ENCODE peak calls at places on chromosomes 16 and 17, in four cellular contexts. H, Q, E and N are unnamed samples.

GRCh38 chr16:53991181-53992056 is 287.5 kb downstream of the FTO start:
- DNase-seq in Q (peak), E (no peak), H (no peak), N (no peak)

GRCh38 chr16:86052115-86052670 is 153.2 kb downstream of the IRF8 start:
- DNase-seq in H (no peak), Q (no peak), E (no peak), N (no peak)

GRCh38 chr17:80009391-80010282 is 26.0 kb downstream of the TBC1D16 start:
- DNase-seq in H (no peak), Q (no peak), E (no peak), N (no peak)

GRCh38 chr17:43713494-43714162 is 45.0 kb downstream of the SOST start:
- DNase-seq in E (peak), Q (no peak), H (peak), N (no peak)

GRCh38 chr17:60665602-60666001 is 12.0 kb upstream of the BCAS3 start:
- DNase-seq in E (no peak), H (no peak), Q (no peak), N (no peak)

GRCh38 chr16:83085660-83086059 is 458.9 kb downstream of the CDH13 start:
- DNase-seq in E (no peak), Q (no peak), H (no peak), N (no peak)

GRCh38 chr17:28916302-28916934 is 13.5 kb upstream of the DHRS13 start:
- DNase-seq in Q (peak), H (no peak), E (peak), N (no peak)

GRCh38 chr17:43431741-43432523 is 33.1 kb downstream of the ARL4D start:
- DNase-seq in H (no peak), Q (no peak), E (peak), N (no peak)

GRCh38 chr17:45935710-45936509 is 41.6 kb downstream of the MAPT start:
- DNase-seq in E (no peak), H (no peak), Q (no peak), N (no peak)

GRCh38 chr16:50459681-50460080 is 88.5 kb upstream of the NKD1 start:
- DNase-seq in E (no peak), Q (no peak), H (no peak), N (no peak)

GRCh38 chr17:82164853-82165252 is 47.8 kb downstream of the CCDC57 start:
- DNase-seq in Q (no peak), H (no peak), E (no peak), N (no peak)

GRCh38 chr17:46175891-46176290 is 17.3 kb downstream of the KANSL1 start:
- DNase-seq in E (peak), Q (no peak), H (no peak), N (no peak)

GRCh38 chr16:50360033-50360778 is 8.6 kb downstream of the BRD7 start:
- DNase-seq in Q (peak), E (peak), H (no peak), N (no peak)

GRCh38 chr17:4811471-4811870 is 4.5 kb downstream of the PLD2 start:
- DNase-seq in Q (no peak), H (no peak), E (no peak), N (no peak)

GRCh38 chr16:67481561-67482259 is 753 bp upstream of the ATP6V0D1 start:
- DNase-seq in H (peak), Q (peak), E (peak), N (no peak)

GRCh38 chr17:34367486-34368270 is 4.6 kb upstream of the CCL1 start:
- DNase-seq in Q (no peak), H (no peak), E (no peak), N (no peak)

GRCh38 chr16:12147681-12148479 is 171.3 kb downstream of the SNX29 start:
- DNase-seq in E (no peak), H (no peak), Q (no peak), N (no peak)

GRCh38 chr16:35750157-35750689 is 2290.8 kb downstream of the TP53TG3F start:
- DNase-seq in H (no peak), Q (no peak), E (no peak), N (no peak)

GRCh38 chr17:80025796-80026195 is 9.9 kb downstream of the TBC1D16 start:
- DNase-seq in E (peak), H (no peak), Q (no peak), N (no peak)

GRCh38 chr16:68369168-68369567 is 58.3 kb downstream of the PRMT7 start:
- DNase-seq in H (no peak), Q (no peak), E (no peak), N (no peak)

GRCh38 chr17:49409066-49409465 is 5.6 kb downstream of the PHB1 start:
- DNase-seq in Q (no peak), E (no peak), H (no peak), N (no peak)

GRCh38 chr17:49404906-49405305 is 9.8 kb downstream of the PHB1 start:
- DNase-seq in E (no peak), Q (no peak), H (no peak), N (no peak)

GRCh38 chr17:49406791-49407190 is 7.9 kb downstream of the PHB1 start:
- DNase-seq in Q (no peak), H (no peak), E (no peak), N (no peak)

GRCh38 chr17:49404371-49404770 is 10.3 kb downstream of the PHB1 start:
- DNase-seq in E (no peak), Q (no peak), H (no peak), N (no peak)

GRCh38 chr17:49407981-49408501 is 6.6 kb downstream of the PHB1 start:
- DNase-seq in Q (peak), E (peak), H (peak), N (peak)
- TF ChIP-seq CTCF in Q (peak), E (peak), H (peak), N (no peak)

DNA sequence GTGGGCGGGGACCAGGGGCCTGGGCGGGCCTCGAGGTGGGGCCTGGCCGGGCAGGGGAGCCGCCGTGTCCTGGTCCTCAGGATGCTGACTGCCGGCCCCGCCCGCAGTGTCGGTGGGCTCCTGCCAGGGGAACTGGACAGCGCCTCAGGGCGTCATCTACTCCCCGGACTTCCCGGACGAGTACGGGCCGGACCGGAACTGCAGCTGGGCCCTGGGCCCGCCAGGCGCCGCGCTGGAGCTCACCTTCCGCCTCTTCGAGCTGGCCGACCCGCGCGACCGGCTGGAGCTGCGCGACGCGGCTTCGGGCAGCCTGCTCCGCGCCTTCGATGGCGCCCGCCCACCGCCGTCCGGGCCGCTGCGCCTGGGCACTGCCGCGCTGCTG is 2.4 kb upstream of the PAQR4 start:
- DNase-seq in E (no peak), Q (peak), H (no peak), N (no peak)
- TF ChIP-seq CTCF in E (no peak), Q (no peak), H (no peak), N (no peak)

DNA sequence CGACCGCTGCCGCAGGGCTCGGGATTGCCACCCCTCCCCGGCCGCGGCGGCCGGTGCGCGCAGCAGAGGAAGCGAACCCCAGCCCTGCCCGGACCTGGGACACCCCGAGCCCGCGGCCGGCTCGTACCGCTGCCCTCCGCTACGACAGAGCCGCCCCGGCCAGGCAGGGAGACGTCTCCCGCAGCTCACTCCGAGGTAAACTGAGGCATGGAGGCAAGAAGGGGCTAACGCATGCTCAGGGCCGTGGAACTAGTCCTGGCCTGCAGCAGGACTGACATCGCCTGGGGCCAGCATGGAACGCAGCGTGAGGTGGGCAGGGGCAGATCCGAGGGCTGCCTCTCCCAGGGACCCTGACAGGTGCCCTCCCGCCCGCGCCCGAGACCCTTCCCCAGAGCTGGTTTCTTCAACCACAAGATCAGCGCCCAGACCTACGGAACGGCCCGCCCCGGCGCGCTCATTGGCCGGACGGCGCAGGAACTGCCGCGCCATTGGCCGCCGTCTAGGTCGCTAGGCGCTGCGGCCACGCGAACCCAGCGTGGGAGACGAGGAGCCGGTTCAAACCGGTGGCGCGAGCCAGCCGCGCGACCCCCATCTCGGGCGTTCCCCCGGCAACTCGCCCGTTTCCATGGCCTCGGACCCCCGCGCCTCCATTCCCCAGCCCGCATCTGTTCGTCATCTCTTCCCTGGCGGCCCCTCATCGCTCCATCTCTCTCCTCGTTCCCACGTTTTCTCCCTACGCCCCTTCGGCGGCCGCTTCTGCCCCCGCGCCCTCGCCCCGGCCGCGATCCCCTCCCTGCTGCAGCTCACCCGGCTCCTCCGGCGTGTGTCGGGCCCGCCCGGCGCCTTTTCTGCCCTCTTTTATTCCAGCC is at the start of gene SLC43A2:
- DNase-seq in Q (peak), H (peak), E (peak), N (peak)
- TF ChIP-seq CTCF in Q (no peak), H (no peak), E (no peak), N (no peak)

GRCh38 chr16:26252598-26252997 is 560.8 kb downstream of the HS3ST4 start:
- DNase-seq in Q (no peak), E (no peak), H (no peak), N (no peak)
- TF ChIP-seq CTCF in Q (no peak), E (no peak), H (no peak), N (no peak)

GRCh38 chr17:36004604-36005003 is 3.3 kb upstream of the CCL15 start:
- DNase-seq in H (no peak), Q (no peak), E (no peak), N (no peak)

GRCh38 chr17:36014946-36015345 is 2.8 kb downstream of the CCL23 start:
- DNase-seq in Q (no peak), H (no peak), E (no peak), N (no peak)

GRCh38 chr17:36008998-36009665 is 7.8 kb upstream of the CCL15 start:
- DNase-seq in H (no peak), E (peak), Q (no peak), N (no peak)
- TF ChIP-seq CTCF in H (peak), E (peak), Q (no peak), N (no peak)